ENCODE peak calls at places on chromosomes 13 and 19, in eight cellular contexts. S is Right ventricle myocardium superior; O is activated CD8-positive, alpha-beta memory T cell treated with anti-CD3 and anti-CD28 coated beads for 4 hours; Q is activated CD4-positive, alpha-beta T cell treated with anti-CD3 and anti-CD28 coated beads for 24 hours; Z is left lung; A is heart right ventricle; X is sciatic nerve; M is mucosa of descending colon. T is an unnamed sample.
A peak's percentile ranks its signal among the peaks of the same experiment; 100 is the strongest.

GRCh38 chr13:94716016-94716415 is 3.7 kb upstream of the SOX21 start:
- DNase-seq in S (no peak), O (no peak), Q (no peak), Z (no peak), A (no peak), X (no peak), M (no peak), T (no peak)

GRCh38 chr13:31209172-31209818 is 9.5 kb downstream of the B3GLCT start:
- DNase-seq in S (peak; percentile 73), O (no peak), Q (no peak), Z (no peak), A (peak; percentile 62), X (no peak), M (no peak), T (no peak)

GRCh38 chr13:27826379-27827353 is 34.4 kb downstream of the GSX1 start:
- DNase-seq in S (peak; percentile 87), O (peak; percentile 23), Q (peak; percentile 60), Z (peak; percentile 91), A (peak; percentile 74), X (peak; percentile 87), M (peak; percentile 85), T (peak; percentile 64)

GRCh38 chr13:50319603-50320296 is 304.5 kb downstream of the KCNRG start:
- DNase-seq in S (no peak), O (no peak), Q (no peak), Z (no peak), A (no peak), X (no peak), M (no peak), T (no peak)

GRCh38 chr13:47306991-47307390 is 410.1 kb upstream of the HTR2A start:
- DNase-seq in S (no peak), O (no peak), Q (no peak), Z (no peak), A (no peak), X (no peak), M (no peak), T (no peak)

GRCh38 chr13:42924290-42924803 is 67.7 kb downstream of the EPSTI1 start:
- DNase-seq in S (no peak), O (no peak), Q (no peak), Z (no peak), A (no peak), X (no peak), M (no peak), T (no peak)

GRCh38 chr13:50130686-50131051 is 115.4 kb downstream of the KCNRG start:
- DNase-seq in S (peak; percentile 55), O (no peak), Q (no peak), Z (peak; percentile 88), A (no peak), X (peak; percentile 71), M (peak; percentile 64), T (no peak)

GRCh38 chr19:34676697-34677385 is at the start of gene SCGB2B2:
- DNase-seq in S (peak; percentile 55), O (no peak), Q (peak; percentile 52), Z (no peak), A (no peak), X (peak; percentile 89), M (no peak), T (peak; percentile 8)

GRCh38 chr13:40145139-40145538 is 489.7 kb downstream of the COG6 start:
- DNase-seq in S (no peak), O (no peak), Q (no peak), Z (no peak), A (no peak), X (no peak), M (no peak), T (no peak)

GRCh38 chr13:112854321-112854720 is 114.7 kb upstream of the MCF2L start:
- DNase-seq in S (no peak), O (no peak), Q (no peak), Z (peak; percentile 47), A (no peak), X (no peak), M (no peak), T (no peak)

GRCh38 chr13:80337011-80337688 is 3.8 kb downstream of the SPRY2 start:
- DNase-seq in S (no peak), O (no peak), Q (no peak), Z (no peak), A (no peak), X (no peak), M (peak; percentile 36), T (no peak)

GRCh38 chr13:46934749-46935148 is 37.9 kb upstream of the HTR2A start:
- DNase-seq in S (no peak), O (no peak), Q (no peak), Z (no peak), A (no peak), X (no peak), M (no peak), T (no peak)

GRCh38 chr13:30873519-30873918 is 32.6 kb upstream of the MEDAG start:
- DNase-seq in S (no peak), O (no peak), Q (no peak), Z (no peak), A (no peak), X (no peak), M (no peak), T (no peak)

GRCh38 chr13:42107006-42107405 is 58.6 kb downstream of the DGKH start:
- DNase-seq in S (no peak), O (no peak), Q (no peak), Z (no peak), A (no peak), X (no peak), M (no peak), T (no peak)

GRCh38 chr19:18102916-18103542 is 5.5 kb downstream of the MAST3 start:
- DNase-seq in S (no peak), O (no peak), Q (no peak), Z (no peak), A (no peak), X (no peak), M (no peak), T (no peak)

GRCh38 chr13:36163303-36163702 is 32.1 kb upstream of the DCLK1 start:
- DNase-seq in S (no peak), O (no peak), Q (no peak), Z (no peak), A (no peak), X (no peak), M (no peak), T (no peak)

GRCh38 chr13:37023871-37024270 is 23.3 kb downstream of the EXOSC8 start:
- DNase-seq in S (no peak), O (no peak), Q (no peak), Z (no peak), A (no peak), X (no peak), M (no peak), T (no peak)

GRCh38 chr19:13812544-13812943 is 17.3 kb downstream of the ZSWIM4 start:
- DNase-seq in S (no peak), O (no peak), Q (no peak), Z (no peak), A (no peak), X (no peak), M (no peak), T (no peak)

GRCh38 chr19:10962863-10963262 is 2.0 kb downstream of the SMARCA4 start:
- DNase-seq in S (no peak), O (no peak), Q (no peak), Z (no peak), A (no peak), X (no peak), M (no peak), T (no peak)

GRCh38 chr19:45824531-45825262 is 9.6 kb upstream of the RSPH6A start:
- DNase-seq in S (no peak), O (no peak), Q (no peak), Z (no peak), A (no peak), X (no peak), M (no peak), T (no peak)

GRCh38 chr19:48874309-48875135 is 2.3 kb downstream of the PPP1R15A start:
- DNase-seq in S (no peak), O (no peak), Q (no peak), Z (no peak), A (peak; percentile 47), X (no peak), M (peak; percentile 65), T (no peak)

GRCh38 chr13:60329221-60329983 is 67.6 kb upstream of the TDRD3 start:
- DNase-seq in S (no peak), O (no peak), Q (no peak), Z (no peak), A (no peak), X (no peak), M (peak; percentile 44), T (no peak)

GRCh38 chr13:30572859-30573275 is 44.9 kb upstream of the USPL1 start:
- DNase-seq in S (no peak), O (no peak), Q (no peak), Z (no peak), A (no peak), X (no peak), M (no peak), T (peak; percentile 8)

GRCh38 chr19:29605653-29606419 is at the start of gene POP4:
- DNase-seq in S (peak; percentile 100), O (peak; percentile 98), Q (peak; percentile 99), Z (peak; percentile 99), A (peak; percentile 98), X (peak; percentile 100), M (peak; percentile 98), T (peak; percentile 98)

GRCh38 chr19:58361900-58362271 is 665 bp downstream of the ZNF497 start:
- DNase-seq in S (peak; percentile 64), O (no peak), Q (no peak), Z (peak; percentile 84), A (peak; percentile 53), X (peak; percentile 75), M (peak; percentile 69), T (peak; percentile 32)

GRCh38 chr13:107185889-107186288 is 618.0 kb upstream of the ARGLU1 start:
- DNase-seq in S (no peak), O (no peak), Q (no peak), Z (no peak), A (no peak), X (no peak), M (no peak), T (no peak)

GRCh38 chr19:13269348-13269747 is 119.1 kb downstream of the IER2 start:
- DNase-seq in S (no peak), O (no peak), Q (no peak), Z (no peak), A (no peak), X (no peak), M (no peak), T (no peak)

GRCh38 chr19:40688294-40688693 is 2.2 kb downstream of the NUMBL start:
- DNase-seq in S (no peak), O (no peak), Q (no peak), Z (peak; percentile 0), A (no peak), X (no peak), M (no peak), T (no peak)

GRCh38 chr19:18594096-18594823 is 5.7 kb downstream of the REX1BD start:
- DNase-seq in S (peak; percentile 82), O (peak; percentile 58), Q (peak; percentile 68), Z (peak; percentile 91), A (peak; percentile 80), X (peak; percentile 86), M (peak; percentile 85), T (peak; percentile 86)

GRCh38 chr13:59119475-59119874 is 1044.3 kb downstream of the DIAPH3 start:
- DNase-seq in S (no peak), O (no peak), Q (no peak), Z (no peak), A (no peak), X (no peak), M (no peak), T (no peak)

GRCh38 chr19:53183146-53183545 is 10.0 kb downstream of the ZNF665 start:
- DNase-seq in S (no peak), O (no peak), Q (no peak), Z (no peak), A (no peak), X (no peak), M (no peak), T (no peak)

T was measured in GM18507.